ENCODE peak calls at places on chromosomes 16 and 17, in five cellular contexts. One of them, this sample, is unnamed. For H3K4me1, the result is how much of the 10 kb centered on the place peaks cover.

GRCh38 chr16:66894948-66895696 is 14.8 kb downstream of the PDP2 start:
- DNase-seq in neural progenitor cell: peak
- DNase-seq in PC-3: peak
- DNase-seq in GM23338: peak
- DNase-seq in fibroblast of lung: peak
- DNase-seq in this sample: peak

GRCh38 chr17:7290166-7290565 is 4.3 kb downstream of the YBX2 start:
- DNase-seq in neural progenitor cell: no peak
- DNase-seq in fibroblast of lung: no peak
- DNase-seq in GM23338: no peak
- DNase-seq in PC-3: no peak
- DNase-seq in this sample: no peak

GRCh38 chr16:2769100-2769529 is 8.0 kb downstream of the ELOB start:
- DNase-seq in neural progenitor cell: no peak
- DNase-seq in PC-3: no peak
- DNase-seq in GM23338: no peak
- DNase-seq in fibroblast of lung: no peak
- DNase-seq in this sample: no peak

GRCh38 chr16:67537636-67538591 is 9.3 kb downstream of the RIPOR1 start:
- DNase-seq in fibroblast of lung: no peak
- DNase-seq in PC-3: no peak
- DNase-seq in neural progenitor cell: peak
- DNase-seq in GM23338: peak
- DNase-seq in this sample: peak

GRCh38 chr16:15879255-15879804 is 9.1 kb downstream of the CEP20 start:
- DNase-seq in GM23338: no peak
- DNase-seq in PC-3: peak
- DNase-seq in fibroblast of lung: peak
- DNase-seq in neural progenitor cell: no peak
- DNase-seq in this sample: no peak

GRCh38 chr16:9159839-9160550 is 68.6 kb downstream of the HAPSTR1 start:
- DNase-seq in PC-3: peak
- DNase-seq in fibroblast of lung: peak
- DNase-seq in GM23338: peak
- DNase-seq in neural progenitor cell: peak
- DNase-seq in this sample: peak

GRCh38 chr16:59440-60059 is 5.9 kb downstream of the SNRNP25 start:
- DNase-seq in fibroblast of lung: no peak
- DNase-seq in neural progenitor cell: no peak
- DNase-seq in PC-3: no peak
- DNase-seq in GM23338: no peak
- DNase-seq in this sample: no peak

GRCh38 chr17:21089145-21089544 is 37.6 kb upstream of the DHRS7B start:
- DNase-seq in fibroblast of lung: peak
- DNase-seq in neural progenitor cell: no peak
- DNase-seq in GM23338: no peak
- DNase-seq in PC-3: peak
- DNase-seq in this sample: no peak

GRCh38 chr17:2222901-2223616 is 80.5 kb downstream of the SMG6 start:
- DNase-seq in PC-3: no peak
- DNase-seq in neural progenitor cell: peak
- DNase-seq in GM23338: no peak
- DNase-seq in fibroblast of lung: peak
- DNase-seq in this sample: peak

GRCh38 chr16:4918790-4919210 is 18.1 kb downstream of the PPL start:
- DNase-seq in PC-3: peak
- DNase-seq in neural progenitor cell: no peak
- DNase-seq in GM23338: peak
- DNase-seq in fibroblast of lung: no peak
- DNase-seq in this sample: peak

GRCh38 chr16:8774208-8774607 is 23.2 kb downstream of the TMEM186 start:
- DNase-seq in fibroblast of lung: no peak
- DNase-seq in PC-3: no peak
- DNase-seq in neural progenitor cell: no peak
- DNase-seq in GM23338: no peak
- DNase-seq in this sample: no peak

GRCh38 chr16:11175850-11176341 is 80.1 kb downstream of the SOCS1 start:
- DNase-seq in PC-3: no peak
- DNase-seq in neural progenitor cell: no peak
- DNase-seq in GM23338: no peak
- DNase-seq in fibroblast of lung: no peak
- DNase-seq in this sample: no peak

GRCh38 chr16:47461598-47462266 is 601 bp downstream of the PHKB start:
- DNase-seq in PC-3: peak
- DNase-seq in neural progenitor cell: peak
- DNase-seq in fibroblast of lung: peak
- DNase-seq in GM23338: peak
- DNase-seq in this sample: peak

GRCh38 chr16:67571464-67571863 is 9.1 kb downstream of the CTCF start:
- DNase-seq in fibroblast of lung: peak
- DNase-seq in neural progenitor cell: no peak
- DNase-seq in GM23338: no peak
- DNase-seq in PC-3: no peak
- DNase-seq in this sample: no peak

GRCh38 chr17:17837380-17837821 is 615 bp upstream of the SREBF1 start:
- DNase-seq in PC-3: peak
- DNase-seq in neural progenitor cell: peak
- DNase-seq in fibroblast of lung: peak
- DNase-seq in GM23338: peak
- DNase-seq in this sample: peak

GRCh38 chr17:3020381-3020780 is 43.0 kb downstream of the OR1D5 start:
- DNase-seq in neural progenitor cell: no peak
- DNase-seq in PC-3: no peak
- DNase-seq in fibroblast of lung: no peak
- DNase-seq in GM23338: no peak
- DNase-seq in this sample: no peak

GRCh38 chr16:27237229-27238015 is 31.1 kb downstream of the NSMCE1 start:
- DNase-seq in PC-3: no peak
- DNase-seq in neural progenitor cell: peak
- DNase-seq in GM23338: peak
- DNase-seq in fibroblast of lung: peak
- DNase-seq in this sample: peak

GRCh38 chr16:11306997-11307638 is 26.0 kb upstream of the PRM1 start:
- DNase-seq in neural progenitor cell: no peak
- DNase-seq in fibroblast of lung: no peak
- DNase-seq in GM23338: no peak
- DNase-seq in PC-3: no peak
- DNase-seq in this sample: peak

GRCh38 chr17:63700528-63701441 is 860 bp upstream of the LIMD2 start:
- DNase-seq in GM23338: peak
- DNase-seq in fibroblast of lung: peak
- DNase-seq in PC-3: no peak
- DNase-seq in neural progenitor cell: peak
- DNase-seq in this sample: peak

GRCh38 chr16:9966569-9967157 is 215.6 kb downstream of the GRIN2A start:
- DNase-seq in fibroblast of lung: peak
- DNase-seq in neural progenitor cell: no peak
- DNase-seq in GM23338: no peak
- DNase-seq in PC-3: peak
- DNase-seq in this sample: no peak

GRCh38 chr17:79841369-79842135 is 2.3 kb upstream of the CBX4 start:
- DNase-seq in neural progenitor cell: peak
- DNase-seq in fibroblast of lung: no peak
- DNase-seq in GM23338: peak
- DNase-seq in PC-3: no peak
- DNase-seq in this sample: peak
- H3K4me1 ChIP-seq in neural progenitor cell: under half
- H3K4me1 ChIP-seq in fibroblast of lung: under half
- H3K4me1 ChIP-seq in GM23338: under half
- H3K4me1 ChIP-seq in PC-3: under half
- H3K4me1 ChIP-seq in this sample: half or more

DNA sequence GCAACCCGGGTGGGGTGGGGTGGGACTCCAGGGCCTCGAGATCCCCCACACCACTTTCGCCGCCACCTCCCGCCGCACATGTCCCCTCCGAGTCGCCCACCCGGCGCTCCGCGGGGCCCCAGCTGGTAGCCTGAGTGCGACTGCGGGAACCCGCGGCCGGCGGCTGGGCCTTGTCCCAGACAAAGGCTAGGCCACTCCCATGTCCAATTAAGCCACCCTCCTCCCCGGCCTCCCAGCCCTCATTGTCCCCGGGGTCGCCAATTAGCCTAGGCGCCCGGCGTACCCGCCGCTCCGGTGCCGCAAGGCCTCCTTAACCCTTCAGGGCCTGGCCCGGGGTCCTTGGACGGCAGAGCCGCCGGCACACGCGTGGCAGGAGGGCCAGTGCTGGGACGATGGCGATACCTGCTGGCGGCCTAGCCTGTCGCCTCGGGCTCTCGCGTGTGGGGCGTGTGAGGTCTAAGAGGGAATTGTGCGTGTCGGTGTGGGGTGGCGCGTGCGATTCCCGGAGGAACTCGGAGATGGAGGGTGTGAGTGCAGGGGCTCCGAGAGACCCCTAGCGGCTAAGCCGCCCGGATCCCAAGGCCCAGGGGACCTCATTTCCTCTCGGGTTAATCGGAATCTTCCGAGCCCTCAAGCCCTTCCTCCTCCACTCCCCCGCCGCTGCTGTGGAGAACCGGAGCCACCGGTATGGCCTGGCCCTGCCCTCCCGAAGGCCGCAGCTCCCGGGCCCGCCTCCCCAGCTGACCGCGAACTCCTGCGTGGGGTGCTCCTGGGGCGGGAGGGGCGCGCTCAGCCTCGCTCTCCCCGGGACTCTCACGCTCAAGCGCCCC is 11.7 kb downstream of the TBX2 start:
- DNase-seq in GM23338: peak
- DNase-seq in neural progenitor cell: peak
- DNase-seq in PC-3: peak
- DNase-seq in fibroblast of lung: peak
- DNase-seq in this sample: peak
- TF ChIP-seq EZH2 in GM23338: peak
- TF ChIP-seq EZH2 in neural progenitor cell: peak
- TF ChIP-seq EZH2 in PC-3: no peak
- TF ChIP-seq EZH2 in fibroblast of lung: no peak
- TF ChIP-seq EZH2 in this sample: no peak

GRCh38 chr17:75864448-75864871 is 9.3 kb upstream of the WBP2 start:
- DNase-seq in GM23338: peak
- DNase-seq in fibroblast of lung: peak
- DNase-seq in neural progenitor cell: peak
- DNase-seq in PC-3: no peak
- DNase-seq in this sample: peak
- H3K4me1 ChIP-seq in GM23338: under half
- H3K4me1 ChIP-seq in fibroblast of lung: under half
- H3K4me1 ChIP-seq in neural progenitor cell: under half
- H3K4me1 ChIP-seq in PC-3: under half
- H3K4me1 ChIP-seq in this sample: under half

DNA sequence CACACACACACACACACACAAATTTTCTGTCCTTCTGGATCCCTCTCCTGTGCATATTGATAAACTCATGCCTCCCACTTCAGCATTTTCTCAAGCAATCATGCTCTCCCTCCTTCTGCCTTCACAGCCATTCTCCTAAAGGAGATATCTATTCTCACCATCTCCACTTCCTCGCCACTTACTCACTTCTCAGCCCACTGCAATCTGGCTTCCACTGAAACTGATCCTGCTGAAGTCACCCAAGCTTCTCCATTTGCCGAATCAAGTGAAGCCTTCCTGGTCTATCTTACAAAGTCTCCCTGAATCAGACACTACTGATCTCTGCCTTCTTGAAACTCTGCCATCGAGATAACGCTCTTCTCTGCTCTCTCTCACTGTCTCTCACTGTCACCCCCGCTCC is 54.0 kb upstream of the GNAO1 start:
- DNase-seq in PC-3: no peak
- DNase-seq in fibroblast of lung: no peak
- DNase-seq in neural progenitor cell: no peak
- DNase-seq in GM23338: no peak
- DNase-seq in this sample: no peak
- TF ChIP-seq EZH2 in PC-3: no peak
- TF ChIP-seq EZH2 in fibroblast of lung: no peak
- TF ChIP-seq EZH2 in neural progenitor cell: no peak
- TF ChIP-seq EZH2 in GM23338: no peak
- TF ChIP-seq EZH2 in this sample: no peak

DNA sequence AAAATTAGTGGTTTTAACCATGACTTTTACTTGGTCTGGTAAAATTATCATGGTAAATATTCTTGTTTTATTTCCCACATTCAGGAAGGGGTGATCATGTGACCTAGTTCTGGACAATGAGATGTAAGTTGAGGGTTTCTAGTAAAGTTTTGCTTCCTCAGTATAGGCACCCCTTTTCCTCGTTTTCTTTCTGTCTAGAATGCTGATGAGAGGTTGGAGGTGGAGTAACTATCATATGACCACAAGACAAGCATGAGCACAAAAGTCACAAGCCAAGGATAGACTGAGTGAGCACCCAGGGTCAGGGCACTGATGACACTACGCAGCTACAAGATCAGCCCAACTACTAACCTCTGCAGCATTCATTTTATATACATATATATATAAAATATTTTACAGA is 53.9 kb downstream of the MYO1D start:
- DNase-seq in PC-3: no peak
- DNase-seq in GM23338: no peak
- DNase-seq in fibroblast of lung: no peak
- DNase-seq in neural progenitor cell: no peak
- DNase-seq in this sample: peak
- H3K4me1 ChIP-seq in PC-3: under half
- H3K4me1 ChIP-seq in GM23338: under half
- H3K4me1 ChIP-seq in fibroblast of lung: under half
- H3K4me1 ChIP-seq in neural progenitor cell: under half
- H3K4me1 ChIP-seq in this sample: under half

GRCh38 chr17:76599699-76600460 is 14.2 kb upstream of the ST6GALNAC2 start:
- DNase-seq in GM23338: no peak
- DNase-seq in PC-3: no peak
- DNase-seq in fibroblast of lung: peak
- DNase-seq in neural progenitor cell: no peak
- DNase-seq in this sample: no peak

GRCh38 chr17:76598004-76598439 is 12.4 kb upstream of the ST6GALNAC2 start:
- DNase-seq in GM23338: no peak
- DNase-seq in PC-3: peak
- DNase-seq in neural progenitor cell: no peak
- DNase-seq in fibroblast of lung: no peak
- DNase-seq in this sample: no peak

GRCh38 chr17:76594676-76595075 is 9.0 kb upstream of the ST6GALNAC2 start:
- DNase-seq in GM23338: no peak
- DNase-seq in neural progenitor cell: no peak
- DNase-seq in PC-3: no peak
- DNase-seq in fibroblast of lung: no peak
- DNase-seq in this sample: no peak

GRCh38 chr17:76593964-76594363 is 8.3 kb upstream of the ST6GALNAC2 start:
- DNase-seq in GM23338: no peak
- DNase-seq in PC-3: no peak
- DNase-seq in fibroblast of lung: no peak
- DNase-seq in neural progenitor cell: no peak
- DNase-seq in this sample: no peak

GRCh38 chr17:76597156-76598003 is 11.7 kb upstream of the ST6GALNAC2 start:
- DNase-seq in PC-3: peak
- DNase-seq in GM23338: no peak
- DNase-seq in neural progenitor cell: no peak
- DNase-seq in fibroblast of lung: no peak
- DNase-seq in this sample: no peak
- TF ChIP-seq EZH2 in PC-3: no peak
- TF ChIP-seq EZH2 in GM23338: no peak
- TF ChIP-seq EZH2 in neural progenitor cell: no peak
- TF ChIP-seq EZH2 in fibroblast of lung: no peak
- TF ChIP-seq EZH2 in this sample: no peak